ENCODE peak calls at places on chromosomes 1 and 21, in five cellular contexts. I is ovary, R is BJ, V is NCI-H345, W is iPS-NIHi11. P is an unnamed sample.

GRCh38 chr1:43317817-43318471 is 17.2 kb downstream of the TIE1 start:
- DNase-seq in I (no peak), R (no peak), V (no peak), W (no peak), P (no peak)

GRCh38 chr1:62128765-62129164 is 65.9 kb upstream of the L1TD1 start:
- DNase-seq in I (no peak), R (no peak), V (no peak), W (no peak), P (no peak)

GRCh38 chr1:53289050-53289429 is 38.8 kb downstream of the LRP8 start:
- DNase-seq in I (no peak), R (no peak), V (no peak), W (no peak), P (no peak)

GRCh38 chr1:208036177-208036808 is 125.4 kb upstream of the CD34 start:
- DNase-seq in I (no peak), R (no peak), V (no peak), W (peak), P (no peak)

GRCh38 chr1:56255516-56256181 is 323.7 kb downstream of the PLPP3 start:
- DNase-seq in I (peak), R (peak), V (no peak), W (no peak), P (peak)

GRCh38 chr1:42765271-42765670 is 1.6 kb downstream of the P3H1 start:
- DNase-seq in I (no peak), R (no peak), V (no peak), W (no peak), P (no peak)

GRCh38 chr1:53130598-53130877 is 11.9 kb downstream of the SLC1A7 start:
- DNase-seq in I (peak), R (no peak), V (no peak), W (no peak), P (peak)

GRCh38 chr21:36103434-36103833 is 31.4 kb upstream of the CBR3 start:
- DNase-seq in I (no peak), R (no peak), V (no peak), W (no peak), P (no peak)

GRCh38 chr1:220067246-220068204 is 21.2 kb upstream of the EPRS1 start:
- DNase-seq in I (no peak), R (no peak), V (no peak), W (no peak), P (no peak)

GRCh38 chr1:58727363-58727762 is 27.5 kb upstream of the MYSM1 start:
- DNase-seq in I (no peak), R (peak), V (no peak), W (no peak), P (no peak)

GRCh38 chr21:38379171-38379570 is 119.1 kb downstream of the ERG start:
- DNase-seq in I (no peak), R (no peak), V (no peak), W (no peak), P (no peak)

GRCh38 chr1:223256034-223256433 is 107.9 kb downstream of the SUSD4 start:
- DNase-seq in I (no peak), R (no peak), V (no peak), W (no peak), P (no peak)

GRCh38 chr1:30721311-30722174 is 1.8 kb downstream of the MATN1 start:
- DNase-seq in I (no peak), R (no peak), V (no peak), W (no peak), P (peak)

GRCh38 chr1:200053091-200053490 is 25.6 kb downstream of the NR5A2 start:
- DNase-seq in I (no peak), R (no peak), V (no peak), W (no peak), P (no peak)

GRCh38 chr1:208835082-208835467 is 590.9 kb upstream of the PLXNA2 start:
- DNase-seq in I (no peak), R (no peak), V (peak), W (no peak), P (no peak)

P was measured in psoas muscle.